ENCODE peak calls at places on chromosomes 6 and 20, in five cellular contexts. B is SK-N-SH, X is neural progenitor cell, C is PC-9, Y is GM23248. O is an unnamed sample. For H3F3A, the result is how much of the 10 kb centered on the place peaks cover.

GRCh38 chr6:15409301-15410125 is 163.6 kb downstream of the JARID2 start:
- DNase-seq in B (no peak), X (no peak), C (peak), Y (no peak), O (no peak)

GRCh38 chr20:8722277-8722928 is 346.5 kb upstream of the PLCB4 start:
- DNase-seq in B (peak), X (peak), C (peak), Y (peak), O (peak)

GRCh38 chr6:152380993-152381898 is 255.9 kb downstream of the SYNE1 start:
- DNase-seq in B (peak), X (peak), C (no peak), Y (peak), O (no peak)

GRCh38 chr6:25747477-25747876 is 7.1 kb upstream of the SLC17A4 start:
- DNase-seq in B (no peak), X (no peak), C (no peak), Y (no peak), O (no peak)

GRCh38 chr6:34583461-34583860 is 27.3 kb upstream of the SPDEF start:
- DNase-seq in B (no peak), X (no peak), C (no peak), Y (peak), O (peak)

GRCh38 chr6:85470023-85470410 is 20.1 kb downstream of the NT5E start:
- DNase-seq in B (no peak), X (no peak), C (no peak), Y (peak), O (no peak)

GRCh38 chr6:100721256-100721655 is 159.9 kb downstream of the ASCC3 start:
- DNase-seq in B (no peak), X (no peak), C (no peak), Y (no peak), O (no peak)

GRCh38 chr20:41005361-41005729 is 23.3 kb upstream of the TOP1 start:
- DNase-seq in B (no peak), X (no peak), C (peak), Y (peak), O (no peak)

GRCh38 chr6:41546866-41547798 is 951 bp downstream of the FOXP4 start:
- DNase-seq in B (peak), X (peak), C (no peak), Y (peak), O (peak)

GRCh38 chr20:32993484-32994050 is 10.7 kb downstream of the SUN5 start:
- DNase-seq in B (no peak), X (no peak), C (no peak), Y (no peak), O (no peak)

GRCh38 chr20:34709044-34709835 is 5.1 kb downstream of the TP53INP2 start:
- DNase-seq in B (peak), X (peak), C (no peak), Y (peak), O (peak)

GRCh38 chr20:44650777-44651493 is 564 bp downstream of the ADA start:
- DNase-seq in B (no peak), X (no peak), C (no peak), Y (peak), O (peak)

GRCh38 chr6:127879685-127880084 is 21.2 kb downstream of the THEMIS start:
- DNase-seq in B (no peak), X (peak), C (no peak), Y (peak), O (peak)

GRCh38 chr6:138724015-138724414 is 49.6 kb upstream of the CCDC28A start:
- DNase-seq in B (no peak), X (no peak), C (no peak), Y (no peak), O (no peak)

GRCh38 chr6:143027058-143027457 is 33.6 kb upstream of the AIG1 start:
- DNase-seq in B (no peak), X (peak), C (no peak), Y (peak), O (peak)

GRCh38 chr6:113909224-113909856 is 52.2 kb downstream of the MARCKS start:
- DNase-seq in B (peak), X (peak), C (peak), Y (peak), O (peak)

GRCh38 chr6:72553531-72554202 is 68.2 kb upstream of the KCNQ5 start:
- DNase-seq in B (no peak), X (no peak), C (no peak), Y (peak), O (peak)

GRCh38 chr6:118263929-118264486 is 284.1 kb upstream of the PLN start:
- DNase-seq in B (peak), X (peak), C (peak), Y (peak), O (peak)

GRCh38 chr20:44703183-44703925 is 11.8 kb upstream of the CCN5 start:
- DNase-seq in B (no peak), X (no peak), C (no peak), Y (no peak), O (no peak)

GRCh38 chr6:41071501-41071922 is 644 bp downstream of the OARD1 start:
- DNase-seq in B (no peak), X (no peak), C (no peak), Y (no peak), O (no peak)

DNA sequence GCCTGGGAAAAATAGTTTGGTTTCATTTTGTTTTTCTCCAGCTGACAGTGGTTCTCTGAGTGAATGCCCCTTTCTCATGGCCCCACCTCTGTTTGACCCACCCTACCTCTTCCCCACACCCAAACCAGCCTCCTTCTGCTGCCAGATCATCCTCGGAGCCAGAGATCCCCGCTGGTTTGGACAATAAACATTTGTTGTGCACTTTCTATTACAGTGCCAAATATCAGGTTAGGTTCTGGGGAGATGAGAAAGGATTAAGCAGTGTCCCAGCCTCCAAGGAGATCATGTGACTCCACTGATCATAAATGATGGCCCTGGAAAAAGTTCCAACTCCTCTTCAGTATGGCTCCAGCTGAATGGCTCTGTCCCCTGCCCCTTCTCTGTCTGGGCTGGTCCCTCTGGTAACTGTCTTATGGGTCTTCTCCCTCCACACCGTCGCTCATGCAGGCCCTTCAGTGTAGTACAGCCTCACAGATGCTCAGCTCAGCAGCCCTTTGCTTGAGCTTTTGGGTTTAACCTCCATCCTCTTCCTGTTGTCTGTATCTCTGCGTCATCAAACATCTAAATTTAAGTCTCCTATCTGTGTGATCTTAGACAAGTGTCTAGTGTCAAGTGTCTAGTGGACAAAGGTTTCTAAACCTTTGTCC is 17.1 kb upstream of the SERPINB1 start:
- DNase-seq in B (no peak), X (no peak), C (no peak), Y (no peak), O (no peak)
- H3K4me2 ChIP-seq in B (peak), X (no peak), C (no peak), Y (no peak), O (no peak)

DNA sequence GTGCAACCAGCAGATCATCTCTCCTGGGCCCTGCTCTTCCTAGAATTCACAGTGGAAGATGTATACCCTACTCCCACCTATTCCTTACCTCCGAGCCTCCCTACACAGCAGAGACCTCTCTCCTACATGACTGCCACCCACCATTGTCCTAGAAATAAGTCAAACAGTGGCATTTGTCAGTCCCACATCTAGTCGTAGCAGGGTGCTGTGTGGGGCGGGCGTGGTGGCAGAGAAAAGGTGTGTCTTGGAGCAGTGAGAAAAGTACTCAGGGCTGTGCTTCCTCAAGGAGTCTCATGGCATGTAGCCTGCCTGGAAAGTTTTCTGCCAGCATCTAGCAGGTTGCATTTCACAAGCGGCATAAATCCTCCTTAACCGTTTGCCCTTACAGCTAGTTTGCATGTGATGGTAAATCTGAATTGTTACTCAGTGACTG is 59.4 kb upstream of the PTGIS start:
- DNase-seq in B (no peak), X (no peak), C (peak), Y (no peak), O (no peak)
- H3F3A ChIP-seq in B (under half), X (under half), C (half or more), Y (under half), O (under half)

GRCh38 chr20:22385602-22386299 is 198.6 kb downstream of the FOXA2 start:
- DNase-seq in B (no peak), X (peak), C (no peak), Y (peak), O (peak)
- H3K4me2 ChIP-seq in B (no peak), X (no peak), C (no peak), Y (no peak), O (no peak)

GRCh38 chr20:5119435-5120188 is at the start of gene PCNA:
- DNase-seq in B (peak), X (peak), C (peak), Y (peak), O (peak)
- H3F3A ChIP-seq in B (under half), X (under half), C (under half), Y (under half), O (under half)

GRCh38 chr6:16472349-16473069 is 234.1 kb downstream of the GMPR start:
- DNase-seq in B (no peak), X (no peak), C (peak), Y (peak), O (no peak)

GRCh38 chr6:16473908-16474791 is 235.8 kb downstream of the GMPR start:
- DNase-seq in B (no peak), X (no peak), C (no peak), Y (no peak), O (no peak)

GRCh38 chr6:16474834-16475781 is 236.7 kb downstream of the GMPR start:
- DNase-seq in B (no peak), X (no peak), C (no peak), Y (no peak), O (no peak)

GRCh38 chr6:16471898-16472297 is 233.5 kb downstream of the GMPR start:
- DNase-seq in B (no peak), X (no peak), C (no peak), Y (no peak), O (no peak)

DNA sequence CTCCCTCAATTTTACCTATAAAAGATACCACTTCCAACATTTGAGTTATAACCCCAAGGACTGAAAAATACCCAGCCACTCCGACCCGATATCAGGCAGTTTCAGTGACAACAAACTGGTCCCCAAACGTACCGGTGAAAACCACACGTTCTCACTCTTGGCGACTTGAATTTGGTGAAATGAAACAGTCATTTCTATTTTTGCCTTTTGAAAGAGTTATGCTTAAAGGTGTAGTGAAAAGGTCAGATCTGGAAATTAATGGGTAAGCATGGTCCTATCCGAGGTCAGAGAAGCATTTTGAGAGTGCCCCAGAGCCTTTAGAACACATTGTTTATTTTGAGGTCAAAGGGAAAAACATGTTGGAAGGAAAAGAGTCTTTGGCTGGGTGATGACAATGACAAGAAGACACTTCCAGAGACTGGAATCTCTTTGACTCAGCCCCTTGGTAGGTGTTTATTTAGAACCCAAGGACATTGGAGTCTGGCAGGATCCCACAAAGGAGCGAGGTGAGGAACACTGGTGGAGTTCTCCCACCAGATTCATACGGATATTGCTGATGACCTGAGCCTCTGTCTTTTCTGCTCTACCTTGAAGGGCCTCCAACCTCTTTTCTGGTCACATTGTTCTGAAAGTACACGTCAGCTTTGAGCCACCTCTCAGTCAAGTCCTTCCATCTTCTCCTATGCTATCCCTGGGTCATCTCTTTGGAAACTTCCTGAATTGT is 235.0 kb downstream of the GMPR start:
- DNase-seq in B (no peak), X (no peak), C (no peak), Y (no peak), O (no peak)
- H3K4me2 ChIP-seq in B (no peak), X (no peak), C (no peak), Y (no peak), O (no peak)

GRCh38 chr20:47610945-47611250 is 109.2 kb downstream of the NCOA3 start:
- DNase-seq in B (no peak), X (no peak), C (no peak), Y (peak), O (no peak)
- H3F3A ChIP-seq in B (under half), X (under half), C (half or more), Y (under half), O (under half)

O was measured in GM23338.